ENCODE peak calls at places on chromosomes 6 and 20, in five cellular contexts. N is KG1; K is left cardiac atrium; S is heart right ventricle; G is stimulated activated CD8-positive, alpha-beta memory T cell treated with anti-CD3 and anti-CD28 coated beads, Interleukin-12 subunit alpha, Interleukin-12 subunit beta, amount 100 ng/mL, for 4 hours. L is an unnamed sample.

GRCh38 chr6:130841128-130841728 is 14.0 kb downstream of the SMLR1 start:
- DNase-seq in N (no peak), K (no peak), S (no peak), G (no peak), L (no peak)

GRCh38 chr6:114151070-114151685 is 180.2 kb upstream of the HDAC2 start:
- DNase-seq in N (no peak), K (no peak), S (no peak), G (no peak), L (no peak)

GRCh38 chr6:3737149-3737830 is 14.2 kb downstream of the PXDC1 start:
- DNase-seq in N (no peak), K (peak), S (no peak), G (no peak), L (no peak)

GRCh38 chr6:151078655-151079054 is 161.1 kb upstream of the AKAP12 start:
- DNase-seq in N (no peak), K (no peak), S (no peak), G (no peak), L (no peak)

GRCh38 chr6:119821380-119821779 is 471.8 kb upstream of the MAN1A1 start:
- DNase-seq in N (no peak), K (no peak), S (no peak), G (no peak), L (no peak)

GRCh38 chr6:84411060-84411629 is 183.7 kb upstream of the CEP162 start:
- DNase-seq in N (no peak), K (no peak), S (no peak), G (no peak), L (no peak)

GRCh38 chr20:47088339-47088738 is 193.7 kb downstream of the EYA2 start:
- DNase-seq in N (no peak), K (no peak), S (no peak), G (no peak), L (no peak)

GRCh38 chr6:5422321-5422915 is 161.1 kb downstream of the FARS2 start:
- DNase-seq in N (no peak), K (no peak), S (no peak), G (no peak), L (no peak)

GRCh38 chr6:16494781-16495180 is 256.4 kb downstream of the GMPR start:
- DNase-seq in N (no peak), K (no peak), S (no peak), G (no peak), L (no peak)